ENCODE peak calls at places on chromosomes 6 and 20, in five cellular contexts. E is natural killer cell; V is endothelial cell; A is HFFc6; O is activated CD8-positive, alpha-beta T cell treated with anti-CD3 and anti-CD28 coated beads for 36 hours. H is an unnamed sample.

GRCh38 chr6:114740547-114740946 is 397.7 kb upstream of the HS3ST5 start:
- DNase-seq in E (no peak), A (no peak), V (no peak), O (no peak), H (no peak)

GRCh38 chr6:168243812-168244376 is 75.7 kb downstream of the DACT2 start:
- DNase-seq in V (no peak), A (no peak), O (peak), E (no peak), H (no peak)

GRCh38 chr20:1391640-1392442 is 1.0 kb downstream of the FKBP1A start:
- DNase-seq in A (no peak), V (peak), E (no peak), O (peak), H (no peak)

GRCh38 chr20:49863666-49864065 is 51.0 kb downstream of the SLC9A8 start:
- DNase-seq in O (no peak), V (no peak), E (no peak), A (no peak), H (no peak)

GRCh38 chr20:32354592-32355416 is 3.3 kb upstream of the ASXL1 start:
- DNase-seq in A (peak), E (no peak), V (no peak), O (peak), H (no peak)

GRCh38 chr6:139112561-139112960 is 22.3 kb upstream of the HECA start:
- DNase-seq in A (no peak), O (no peak), V (no peak), E (no peak), H (no peak)

GRCh38 chr6:372336-372911 is 19.1 kb upstream of the IRF4 start:
- DNase-seq in V (no peak), O (no peak), E (no peak), A (no peak), H (no peak)

GRCh38 chr20:51610111-51610510 is 67.6 kb upstream of the NFATC2 start:
- DNase-seq in O (no peak), E (no peak), A (no peak), V (no peak), H (no peak)

GRCh38 chr20:10962937-10963336 is 289.1 kb upstream of the JAG1 start:
- DNase-seq in A (no peak), E (no peak), V (no peak), O (no peak), H (no peak)

GRCh38 chr6:71967436-71967835 is 81.1 kb downstream of the RIMS1 start:
- DNase-seq in A (peak), V (no peak), E (no peak), O (no peak), H (peak)

GRCh38 chr20:7371518-7372158 is 568.6 kb downstream of the HAO1 start:
- DNase-seq in E (no peak), O (no peak), V (no peak), A (no peak), H (no peak)

GRCh38 chr20:36820073-36820472 is 46.5 kb upstream of the DSN1 start:
- DNase-seq in V (no peak), A (no peak), E (no peak), O (no peak), H (no peak)
- TF ChIP-seq CTCF in V (no peak), A (no peak), E (no peak), O (no peak), H (no peak)

GRCh38 chr6:74753883-74754600 is 451.8 kb downstream of the COL12A1 start:
- DNase-seq in O (no peak), E (no peak), V (no peak), A (no peak), H (no peak)

GRCh38 chr6:74755748-74756147 is 450.1 kb downstream of the COL12A1 start:
- DNase-seq in O (no peak), A (no peak), V (no peak), E (no peak), H (no peak)

GRCh38 chr6:74755196-74755595 is 450.7 kb downstream of the COL12A1 start:
- DNase-seq in O (no peak), V (no peak), A (no peak), E (no peak), H (no peak)

GRCh38 chr6:74749211-74750142 is 456.4 kb downstream of the COL12A1 start:
- DNase-seq in E (no peak), A (no peak), V (no peak), O (no peak), H (peak)

GRCh38 chr6:74752303-74752702 is 453.6 kb downstream of the COL12A1 start:
- DNase-seq in O (no peak), E (no peak), V (peak), A (no peak), H (no peak)
- TF ChIP-seq CTCF in O (no peak), E (no peak), V (no peak), A (no peak), H (no peak)

GRCh38 chr6:53069431-53069830 is 4.2 kb downstream of the FBXO9 start:
- DNase-seq in A (no peak), O (no peak), E (no peak), V (no peak), H (no peak)

GRCh38 chr6:53067799-53068442 is 2.7 kb downstream of the FBXO9 start:
- DNase-seq in E (no peak), O (no peak), V (no peak), A (no peak), H (no peak)

GRCh38 chr6:53067307-53067706 is 2.1 kb downstream of the FBXO9 start:
- DNase-seq in E (no peak), A (no peak), V (no peak), O (no peak), H (no peak)

GRCh38 chr6:53074347-53074746 is 9.1 kb downstream of the FBXO9 start:
- DNase-seq in V (no peak), E (no peak), A (no peak), O (no peak), H (no peak)

DNA sequence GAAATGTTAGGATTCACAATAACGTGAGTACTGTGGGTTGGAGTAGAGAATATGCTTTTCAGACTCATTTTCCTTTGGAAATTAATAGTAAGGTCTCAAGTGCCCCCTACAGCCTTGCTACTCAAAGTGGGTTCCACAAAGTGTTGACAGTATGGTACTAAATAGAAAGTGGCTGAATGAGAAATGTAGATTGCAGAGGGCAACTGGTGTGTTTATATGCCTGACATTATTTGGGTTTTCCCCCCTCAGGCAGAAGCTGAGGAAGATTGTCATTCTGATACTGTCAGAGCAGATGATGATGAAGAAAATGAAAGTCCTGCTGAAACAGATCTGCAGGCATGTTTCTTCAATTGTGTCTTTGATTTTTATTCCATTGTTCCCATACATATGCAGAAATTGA is 5.6 kb downstream of the FBXO9 start:
- DNase-seq in E (no peak), O (peak), V (no peak), A (no peak), H (no peak)
- TF ChIP-seq CTCF in E (no peak), O (peak), V (no peak), A (no peak), H (no peak)

GRCh38 chr6:12051861-12052368 is 39.8 kb downstream of the HIVEP1 start:
- DNase-seq in O (peak), V (no peak), A (no peak), E (no peak), H (peak)
- TF ChIP-seq CTCF in O (no peak), V (no peak), A (no peak), E (no peak), H (no peak)

DNA sequence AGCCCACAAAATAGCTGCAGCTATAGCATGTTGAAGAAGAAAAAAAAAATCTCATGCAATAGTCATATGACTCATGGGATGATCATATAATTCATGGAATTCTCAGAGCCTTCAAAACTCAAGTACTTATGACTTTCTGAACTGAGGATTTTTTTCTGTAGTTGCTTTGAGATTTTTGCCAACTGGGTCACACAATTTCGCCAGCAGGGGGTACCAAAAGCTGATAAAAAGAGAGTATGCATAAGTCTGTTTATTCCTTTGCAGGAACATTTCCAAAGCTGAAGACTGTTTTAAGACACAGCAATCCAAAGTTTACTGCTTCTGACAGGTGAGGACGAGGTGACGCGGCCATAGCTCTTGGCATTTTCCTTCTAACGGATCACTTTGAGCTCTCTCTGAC is 586.1 kb upstream of the CHD6 start:
- DNase-seq in V (no peak), O (no peak), E (no peak), A (no peak), H (no peak)
- TF ChIP-seq CTCF in V (peak), O (no peak), E (no peak), A (peak), H (no peak)

GRCh38 chr6:122050226-122050755 is 349.2 kb upstream of the HSF2 start:
- DNase-seq in O (no peak), E (no peak), V (no peak), A (no peak), H (no peak)
- TF ChIP-seq CTCF in O (no peak), E (no peak), V (no peak), A (no peak), H (no peak)

GRCh38 chr6:169487579-169488205 is 214.1 kb downstream of the WDR27 start:
- DNase-seq in A (no peak), E (no peak), O (no peak), V (no peak), H (no peak)
- TF ChIP-seq CTCF in A (peak), E (no peak), O (no peak), V (no peak), H (peak)

GRCh38 chr6:32116674-32117073 is 7.5 kb upstream of the TNXB start:
- DNase-seq in V (no peak), O (peak), A (no peak), E (no peak), H (no peak)
- TF ChIP-seq CTCF in V (peak), O (peak), A (peak), E (no peak), H (peak)